ENCODE peak calls at places on chromosomes 11 and 22, in six cellular contexts. V is AG10803, H is MM.1S, D is heart right ventricle, L is tibial nerve, Z is mucosa of descending colon. J is an unnamed sample.

GRCh38 chr11:8033312-8033715 is 46.2 kb downstream of the EIF3F start:
- DNase-seq in D (peak), L (peak), Z (peak), H (peak), V (peak), J (peak)

GRCh38 chr11:72812604-72812967 is 1.6 kb upstream of the ATG16L2 start:
- DNase-seq in V (no peak), L (no peak), D (no peak), Z (no peak), H (no peak), J (peak)

GRCh38 chr11:116925050-116925449 is 87.6 kb upstream of the APOA1 start:
- DNase-seq in H (peak), Z (peak), D (no peak), V (no peak), L (no peak), J (no peak)

GRCh38 chr11:72807789-72808188 is 6.4 kb upstream of the ATG16L2 start:
- DNase-seq in H (no peak), Z (no peak), D (no peak), V (no peak), L (no peak), J (no peak)

GRCh38 chr11:83751041-83751440 is 464.9 kb upstream of the CCDC90B start:
- DNase-seq in D (no peak), V (no peak), L (no peak), Z (no peak), H (no peak), J (no peak)

GRCh38 chr11:78957481-78958245 is 383.0 kb upstream of the NARS2 start:
- DNase-seq in L (no peak), D (no peak), H (no peak), V (no peak), Z (no peak), J (no peak)

GRCh38 chr11:112734207-112734606 is 227.0 kb upstream of the NCAM1 start:
- DNase-seq in L (no peak), Z (no peak), D (no peak), H (no peak), V (peak), J (peak)

GRCh38 chr11:46857666-46858065 is 11.6 kb upstream of the CKAP5 start:
- DNase-seq in D (no peak), Z (no peak), H (no peak), L (no peak), V (no peak), J (no peak)

GRCh38 chr11:15615412-15616096 is 500.8 kb downstream of the INSC start:
- DNase-seq in V (no peak), H (no peak), Z (no peak), D (no peak), L (no peak), J (no peak)

GRCh38 chr11:59857444-59858434 is 8.5 kb downstream of the TCN1 start:
- DNase-seq in H (no peak), V (no peak), D (no peak), L (no peak), Z (no peak), J (no peak)

GRCh38 chr11:86251285-86251830 is 6.8 kb downstream of the EED start:
- DNase-seq in L (no peak), Z (no peak), H (peak), V (no peak), D (no peak), J (no peak)

GRCh38 chr22:17772249-17772962 is 1.9 kb downstream of the BID start:
- DNase-seq in D (no peak), V (no peak), L (no peak), Z (no peak), H (no peak), J (no peak)

GRCh38 chr11:69816671-69817070 is 2.5 kb downstream of the FGF3 start:
- DNase-seq in V (no peak), H (no peak), L (no peak), Z (no peak), D (no peak), J (no peak)

GRCh38 chr22:44107341-44107740 is 73.4 kb upstream of the PARVG start:
- DNase-seq in D (no peak), H (no peak), L (no peak), V (no peak), Z (no peak), J (no peak)

GRCh38 chr11:71244116-71244815 is 8.1 kb downstream of the SHANK2 start:
- DNase-seq in H (no peak), Z (no peak), V (peak), L (no peak), D (no peak), J (no peak)

GRCh38 chr11:75303544-75304224 is 47.8 kb downstream of the ARRB1 start:
- DNase-seq in D (no peak), L (no peak), V (no peak), H (no peak), Z (no peak), J (no peak)

GRCh38 chr11:45578286-45578685 is 87.1 kb downstream of the CHST1 start:
- DNase-seq in V (no peak), D (no peak), Z (no peak), L (no peak), H (no peak), J (no peak)

GRCh38 chr11:117902001-117902855 is 25.8 kb upstream of the FXYD6 start:
- DNase-seq in V (no peak), Z (no peak), D (no peak), H (no peak), L (no peak), J (no peak)

GRCh38 chr11:63761870-63762661 is 6.5 kb downstream of the ZFTA start:
- DNase-seq in D (peak), H (no peak), L (no peak), Z (no peak), V (no peak), J (no peak)

GRCh38 chr22:44764974-44765373 is 12.6 kb downstream of the ARHGAP8 start:
- DNase-seq in H (no peak), D (no peak), Z (no peak), L (no peak), V (no peak), J (no peak)

GRCh38 chr11:1384206-1384965 is 5.3 kb upstream of the BRSK2 start:
- DNase-seq in Z (no peak), H (no peak), V (peak), D (no peak), L (no peak), J (no peak)

GRCh38 chr11:74311352-74311926 is at the start of gene P4HA3:
- DNase-seq in L (peak), H (peak), Z (peak), V (peak), D (peak), J (peak)

GRCh38 chr22:47188337-47189055 is 426.0 kb downstream of the TBC1D22A start:
- DNase-seq in H (no peak), Z (no peak), D (no peak), V (no peak), L (peak), J (no peak)

GRCh38 chr11:116243975-116244374 is 528.8 kb downstream of the BUD13 start:
- DNase-seq in H (no peak), V (no peak), D (no peak), L (no peak), Z (no peak), J (no peak)

GRCh38 chr11:119316017-119316728 is 757 bp downstream of the MCAM start:
- DNase-seq in H (no peak), L (no peak), D (peak), V (no peak), Z (peak), J (peak)

GRCh38 chr22:30705710-30706651 is 11.3 kb downstream of the OSBP2 start:
- DNase-seq in L (no peak), H (peak), D (no peak), V (peak), Z (no peak), J (no peak)

GRCh38 chr11:88266157-88266556 is 71.4 kb downstream of the CTSC start:
- DNase-seq in L (no peak), D (no peak), V (no peak), H (no peak), Z (no peak), J (no peak)

GRCh38 chr11:47616726-47617416 is 22.7 kb upstream of the C1QTNF4 start:
- DNase-seq in Z (no peak), D (no peak), H (peak), L (peak), V (peak), J (peak)

GRCh38 chr11:65530157-65530496 is 5.2 kb downstream of the SCYL1 start:
- DNase-seq in V (no peak), H (no peak), Z (no peak), L (no peak), D (no peak), J (no peak)

GRCh38 chr11:9273430-9274336 is 8.5 kb upstream of the DENND5A start:
- DNase-seq in H (no peak), Z (no peak), D (no peak), L (no peak), V (peak), J (no peak)

GRCh38 chr11:117197516-117198456 is 1.4 kb upstream of the TAGLN start:
- DNase-seq in Z (peak), L (no peak), V (no peak), H (no peak), D (peak), J (peak)

GRCh38 chr11:19714387-19715363 is 2.0 kb downstream of the NAV2 start:
- DNase-seq in H (no peak), D (peak), Z (no peak), L (no peak), V (peak), J (peak)

GRCh38 chr11:31045335-31045734 is 324.2 kb downstream of the DCDC1 start:
- DNase-seq in V (peak), Z (no peak), H (no peak), L (no peak), D (no peak), J (peak)

GRCh38 chr22:21069375-21069774 is 23.6 kb downstream of the LRRC74B start:
- DNase-seq in H (no peak), D (no peak), L (no peak), V (no peak), Z (no peak), J (no peak)

GRCh38 chr22:21073023-21073422 is 27.3 kb downstream of the LRRC74B start:
- DNase-seq in Z (no peak), L (no peak), D (no peak), H (no peak), V (no peak), J (no peak)

GRCh38 chr22:21073482-21073881 is 27.7 kb downstream of the LRRC74B start:
- DNase-seq in V (no peak), Z (no peak), H (no peak), L (no peak), D (no peak), J (no peak)

GRCh38 chr22:21068681-21069276 is 23.0 kb downstream of the LRRC74B start:
- DNase-seq in H (no peak), L (no peak), D (no peak), V (no peak), Z (no peak), J (no peak)

GRCh38 chr22:21070690-21071615 is 25.2 kb downstream of the LRRC74B start:
- DNase-seq in H (no peak), Z (no peak), V (no peak), D (no peak), L (no peak), J (no peak)
- TF ChIP-seq CTCF in H (no peak), Z (no peak), V (no peak), D (no peak), L (no peak), J (no peak)

DNA sequence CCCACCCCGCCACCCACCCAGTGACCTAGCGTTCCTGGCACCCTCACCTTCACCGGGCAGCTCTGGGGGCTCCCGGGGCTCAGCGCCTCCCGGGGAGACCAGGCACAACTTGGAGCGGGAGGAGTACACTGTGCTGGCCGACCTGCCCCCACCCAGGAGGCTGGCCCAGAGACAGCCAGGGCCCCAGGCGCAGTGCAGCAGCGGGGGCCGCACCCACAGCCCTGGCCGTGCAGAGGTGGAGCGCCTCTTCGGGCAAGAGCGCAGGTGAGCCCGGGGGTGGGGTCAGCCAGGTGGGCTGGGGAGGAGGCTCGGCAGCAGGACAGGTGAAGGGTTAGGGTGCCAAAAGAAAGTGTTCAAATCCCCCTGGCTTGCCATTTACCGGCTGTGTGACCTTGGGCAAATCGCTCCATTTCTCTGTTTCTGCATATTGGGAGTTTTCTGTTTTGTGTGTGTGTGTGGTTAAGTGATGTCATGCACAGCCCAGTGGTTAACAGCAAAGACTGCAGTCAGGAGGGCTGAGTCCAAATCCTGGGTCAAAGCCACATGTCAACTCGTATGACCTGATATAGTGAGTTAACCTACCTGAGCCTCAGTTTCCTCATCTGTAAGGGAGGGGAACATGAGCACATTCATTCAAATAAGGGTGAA is 29.5 kb downstream of the TRIOBP start:
- DNase-seq in D (no peak), H (no peak), V (peak), L (no peak), Z (no peak), J (peak)
- TF ChIP-seq CTCF in D (no peak), H (peak), V (peak), L (no peak), Z (no peak), J (peak)

GRCh38 chr22:32389685-32390084 is 22.4 kb downstream of the RTCB start:
- DNase-seq in L (no peak), V (no peak), Z (no peak), D (no peak), H (no peak), J (peak)
- TF ChIP-seq CTCF in L (no peak), V (peak), Z (no peak), D (peak), H (peak), J (peak)

GRCh38 chr11:124740277-124740882 is 638 bp downstream of the NRGN start:
- DNase-seq in Z (peak), H (peak), V (no peak), D (peak), L (no peak), J (no peak)
- TF ChIP-seq CTCF in Z (peak), H (peak), V (peak), D (peak), L (peak), J (peak)

GRCh38 chr11:5608778-5609177 is 12.3 kb downstream of the TRIM6 start:
- DNase-seq in V (peak), D (no peak), Z (no peak), L (no peak), H (no peak), J (peak)
- TF ChIP-seq CTCF in V (no peak), D (no peak), Z (no peak), L (no peak), H (no peak), J (no peak)

GRCh38 chr11:12602421-12602820 is 71.8 kb upstream of the TEAD1 start:
- DNase-seq in H (no peak), Z (no peak), D (no peak), V (peak), L (no peak), J (no peak)

GRCh38 chr11:12598330-12599256 is 75.6 kb upstream of the TEAD1 start:
- DNase-seq in Z (no peak), H (peak), L (no peak), D (no peak), V (peak), J (no peak)

GRCh38 chr11:12603362-12604088 is 70.7 kb upstream of the TEAD1 start:
- DNase-seq in V (no peak), D (no peak), Z (no peak), L (no peak), H (no peak), J (no peak)

GRCh38 chr11:12600829-12601228 is 73.4 kb upstream of the TEAD1 start:
- DNase-seq in Z (no peak), H (no peak), V (no peak), D (no peak), L (no peak), J (no peak)

DNA sequence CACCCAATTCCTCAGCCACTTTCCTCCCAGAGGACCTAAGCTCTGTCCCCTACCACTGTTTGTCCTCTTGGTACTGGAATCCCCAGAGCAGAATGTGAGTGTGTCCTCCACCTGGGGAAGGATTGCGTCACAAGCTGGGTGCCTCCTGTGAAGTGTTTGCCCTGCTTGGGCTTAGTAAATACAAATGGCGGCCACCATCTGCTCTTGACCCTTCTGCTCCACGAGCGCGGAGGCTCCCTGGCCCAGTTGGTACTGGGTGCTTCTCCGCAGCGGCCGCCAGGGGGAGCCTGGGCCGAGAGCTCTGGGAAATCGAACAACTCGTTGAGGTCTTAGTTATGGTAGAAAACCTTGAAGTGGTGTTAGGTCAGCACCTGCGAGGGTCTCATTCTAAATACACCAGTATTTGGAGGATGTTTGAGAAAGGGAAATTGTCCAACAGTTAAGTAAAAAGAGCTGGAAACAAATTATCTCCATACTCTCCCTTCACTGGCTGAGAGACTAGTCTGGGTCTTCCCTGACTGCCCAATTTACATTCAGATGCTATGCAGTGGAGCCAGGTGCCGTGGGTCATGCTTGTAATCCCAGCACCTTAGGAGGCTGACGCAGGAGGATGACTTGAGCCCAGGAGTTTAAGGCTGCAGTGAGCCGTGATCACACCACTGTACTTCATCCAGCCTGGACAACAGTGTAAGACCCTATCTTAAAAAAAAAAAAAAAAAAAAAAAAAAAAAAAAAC is 74.6 kb upstream of the TEAD1 start:
- DNase-seq in V (no peak), L (no peak), H (peak), Z (peak), D (peak), J (peak)
- TF ChIP-seq CTCF in V (peak), L (peak), H (peak), Z (peak), D (peak), J (peak)

GRCh38 chr11:95076416-95076815 is 9.7 kb downstream of the SRSF8 start:
- DNase-seq in V (peak), D (no peak), Z (no peak), H (peak), L (peak), J (no peak)
- TF ChIP-seq CTCF in V (no peak), D (no peak), Z (no peak), H (no peak), L (no peak), J (no peak)

GRCh38 chr22:33922268-33922667 is 2.0 kb upstream of the LARGE1 start:
- DNase-seq in H (peak), V (no peak), D (no peak), L (no peak), Z (peak), J (peak)
- TF ChIP-seq CTCF in H (no peak), V (peak), D (no peak), L (no peak), Z (no peak), J (peak)

GRCh38 chr11:92401507-92401906 is 176.9 kb downstream of the FAT3 start:
- DNase-seq in H (no peak), L (no peak), D (no peak), Z (no peak), V (no peak), J (no peak)

GRCh38 chr11:92396133-92396532 is 171.5 kb downstream of the FAT3 start:
- DNase-seq in Z (no peak), V (no peak), L (no peak), D (no peak), H (no peak), J (no peak)

GRCh38 chr11:92399702-92400101 is 175.1 kb downstream of the FAT3 start:
- DNase-seq in H (no peak), V (no peak), L (no peak), Z (no peak), D (no peak), J (no peak)

GRCh38 chr11:92393218-92393617 is 168.6 kb downstream of the FAT3 start:
- DNase-seq in H (no peak), L (no peak), V (no peak), Z (no peak), D (no peak), J (no peak)

DNA sequence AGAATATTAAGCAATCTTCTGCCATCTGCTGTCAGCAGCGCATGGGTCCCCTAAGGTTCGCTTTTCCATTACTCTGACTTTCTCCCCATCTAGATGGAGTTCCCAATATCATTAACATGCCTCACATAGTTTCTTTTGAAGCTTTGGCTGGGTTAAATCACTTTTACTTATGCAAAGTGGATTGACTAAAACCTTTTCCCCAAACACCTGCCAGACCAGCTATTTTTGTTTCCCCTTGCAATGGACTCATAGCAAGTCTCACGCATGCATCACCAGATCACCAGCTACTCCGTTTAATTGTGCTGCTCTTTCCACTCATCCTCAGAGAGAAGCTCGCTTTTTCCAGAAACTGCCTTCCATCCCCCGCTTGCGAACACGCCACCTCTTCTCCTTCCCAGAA is 172.7 kb downstream of the FAT3 start:
- DNase-seq in V (no peak), H (no peak), Z (no peak), L (no peak), D (no peak), J (no peak)
- TF ChIP-seq CTCF in V (no peak), H (no peak), Z (no peak), L (no peak), D (no peak), J (no peak)

GRCh38 chr22:37533995-37534394 is 14.8 kb upstream of the CARD10 start:
- DNase-seq in V (peak), H (no peak), Z (no peak), L (no peak), D (no peak), J (no peak)
- TF ChIP-seq CTCF in V (no peak), H (no peak), Z (no peak), L (no peak), D (no peak), J (no peak)